ENCODE peak calls at places on chromosomes 5 and 9, in four cellular contexts. X, B, W and C are unnamed samples.

GRCh38 chr5:177557041-177557647 is 2.8 kb upstream of the FAM193B start:
- DNase-seq in W (peak), X (no peak), B (no peak), C (no peak)

GRCh38 chr9:77475641-77476473 is 172.3 kb downstream of the GNA14 start:
- DNase-seq in B (no peak), X (no peak), W (no peak), C (peak)

GRCh38 chr9:128785427-128785826 is 1.6 kb upstream of the TBC1D13 start:
- DNase-seq in B (no peak), W (no peak), X (no peak), C (no peak)

GRCh38 chr5:43034591-43034968 is 5.5 kb downstream of the ANXA2R start:
- DNase-seq in W (no peak), B (no peak), X (peak), C (peak)

GRCh38 chr9:78297672-78297961 is 692 bp downstream of the PSAT1 start:
- DNase-seq in W (no peak), B (no peak), X (no peak), C (peak)

GRCh38 chr9:18976368-18977238 is 56.4 kb downstream of the SAXO1 start:
- DNase-seq in B (no peak), W (no peak), X (no peak), C (peak)

GRCh38 chr5:77282337-77283027 is 72.0 kb downstream of the PDE8B start:
- DNase-seq in W (no peak), B (no peak), X (no peak), C (peak)

GRCh38 chr5:5765066-5765465 is 342.6 kb downstream of the ICE1 start:
- DNase-seq in B (no peak), W (no peak), X (no peak), C (no peak)

GRCh38 chr5:108481355-108481931 is 99.5 kb upstream of the FBXL17 start:
- DNase-seq in X (no peak), B (peak), W (peak), C (peak)

GRCh38 chr5:151628112-151628823 is 37.1 kb upstream of the FAT2 start:
- DNase-seq in B (no peak), X (no peak), W (no peak), C (no peak)

GRCh38 chr9:136805207-136805740 is 2.5 kb upstream of the RABL6 start:
- DNase-seq in X (no peak), B (no peak), W (no peak), C (no peak)

GRCh38 chr5:34538026-34538672 is 118.0 kb upstream of the RAI14 start:
- DNase-seq in B (no peak), W (peak), X (no peak), C (peak)

GRCh38 chr9:27499481-27499880 is 24.6 kb upstream of the IFNK start:
- DNase-seq in X (no peak), B (no peak), W (no peak), C (no peak)

GRCh38 chr5:172383231-172383802 is 71.0 kb downstream of the SH3PXD2B start:
- DNase-seq in W (no peak), X (no peak), B (no peak), C (peak)

GRCh38 chr5:169795311-169795710 is 158.2 kb downstream of the DOCK2 start:
- DNase-seq in X (no peak), W (no peak), B (no peak), C (no peak)

GRCh38 chr5:72468606-72469005 is 38.6 kb downstream of the ZNF366 start:
- DNase-seq in W (peak), X (no peak), B (no peak), C (no peak)

GRCh38 chr5:72472031-72472430 is 35.2 kb downstream of the ZNF366 start:
- DNase-seq in X (no peak), B (no peak), W (no peak), C (no peak)

GRCh38 chr5:72467987-72468386 is 39.2 kb downstream of the ZNF366 start:
- DNase-seq in W (no peak), B (no peak), X (no peak), C (peak)

GRCh38 chr5:72472666-72473422 is 34.4 kb downstream of the ZNF366 start:
- DNase-seq in W (no peak), X (no peak), B (no peak), C (no peak)

DNA sequence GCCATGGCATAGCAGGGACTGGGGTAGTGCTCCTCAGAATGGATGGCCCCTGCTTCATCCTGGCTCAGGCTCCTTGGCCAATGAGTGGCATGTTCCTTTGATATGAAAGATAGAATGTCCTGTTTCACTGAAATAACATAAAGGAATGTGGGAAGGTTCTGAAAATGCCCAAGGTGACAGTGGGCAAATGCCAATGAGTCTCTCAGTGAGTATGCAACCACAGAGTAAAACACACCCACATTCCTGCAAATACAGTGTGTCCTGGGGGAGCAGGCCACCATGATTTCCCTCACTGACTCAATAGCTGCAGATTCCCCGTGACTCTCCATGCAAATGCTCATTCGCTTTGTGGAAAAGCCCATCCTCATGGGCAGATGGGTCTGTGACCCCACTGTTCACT is 36.4 kb downstream of the ZNF366 start:
- DNase-seq in B (no peak), W (no peak), X (no peak), C (peak)
- TF ChIP-seq CHD1 in B (no peak), W (no peak), X (no peak), C (no peak)

GRCh38 chr9:36870960-36871359 is 163.1 kb downstream of the PAX5 start:
- DNase-seq in X (no peak), W (no peak), B (no peak), C (no peak)
- TF ChIP-seq CHD1 in X (no peak), W (no peak), B (no peak), C (no peak)

GRCh38 chr5:17255471-17256016 is 38.1 kb downstream of the BASP1 start:
- DNase-seq in X (no peak), W (no peak), B (peak), C (no peak)
- TF ChIP-seq CHD1 in X (no peak), W (no peak), B (no peak), C (no peak)

GRCh38 chr5:131185523-131186104 is 14.9 kb downstream of the LYRM7 start:
- DNase-seq in X (no peak), B (no peak), W (no peak), C (no peak)

DNA sequence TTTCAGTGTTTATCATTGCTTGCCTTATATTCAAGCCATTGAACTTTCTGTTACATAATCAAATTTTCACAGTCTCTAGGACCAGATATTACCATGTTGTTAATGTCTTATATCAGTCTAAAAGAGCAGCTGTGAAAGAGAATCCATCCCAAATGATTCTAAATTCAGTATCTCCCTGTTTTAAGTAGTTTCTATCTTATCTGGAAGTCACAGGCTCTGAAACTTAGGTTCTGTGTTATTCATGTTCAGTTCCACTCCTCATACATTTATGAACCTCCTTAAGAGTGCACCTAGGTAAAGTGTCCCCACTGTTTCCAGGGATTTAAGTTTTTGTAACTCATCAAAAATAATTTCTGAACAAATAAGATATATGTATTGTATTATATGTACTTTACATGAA is 9.7 kb downstream of the LYRM7 start:
- DNase-seq in X (no peak), W (no peak), B (no peak), C (no peak)
- TF ChIP-seq CHD1 in X (no peak), W (no peak), B (no peak), C (no peak)